ENCODE peak calls at places on chromosomes 12 and 14, in eight cellular contexts. W, X, S, J, N, H, A and Y are unnamed samples.

GRCh38 chr12:19938031-19938430 is 430.3 kb upstream of the PDE3A start:
- DNase-seq in A (no peak), W (no peak), J (no peak), N (no peak), S (peak; percentile 46), X (no peak), H (no peak), Y (no peak)

GRCh38 chr14:50961606-50962259 is 17.4 kb upstream of the PYGL start:
- DNase-seq in W (no peak), A (no peak), H (no peak), J (no peak), X (no peak), N (no peak), S (peak; percentile 97), Y (peak; percentile 35)

GRCh38 chr12:94289551-94290312 is 141.4 kb downstream of the PLXNC1 start:
- DNase-seq in S (peak; percentile 42), W (no peak), H (peak; percentile 33), A (no peak), J (peak; percentile 35), N (no peak), X (no peak), Y (peak; percentile 26)

GRCh38 chr12:81530352-81530751 is 228.8 kb downstream of the PPFIA2 start:
- DNase-seq in N (no peak), X (no peak), H (no peak), S (no peak), J (no peak), W (no peak), A (no peak), Y (no peak)

GRCh38 chr12:22018860-22019259 is 27.2 kb upstream of the CMAS start:
- DNase-seq in J (no peak), N (no peak), W (no peak), H (no peak), X (no peak), A (no peak), S (peak; percentile 28), Y (no peak)

GRCh38 chr14:101113835-101114725 is 210.6 kb upstream of the RTL1 start:
- DNase-seq in A (no peak), H (no peak), X (no peak), N (no peak), J (no peak), W (peak; percentile 4), S (no peak), Y (no peak)

GRCh38 chr14:105021656-105022275 is 883 bp upstream of the CDCA4 start:
- DNase-seq in A (peak; percentile 57), H (peak; percentile 37), N (no peak), S (no peak), J (no peak), W (peak; percentile 51), X (peak; percentile 64), Y (no peak)

GRCh38 chr12:11823593-11823992 is 174.1 kb downstream of the ETV6 start:
- DNase-seq in N (no peak), W (no peak), X (no peak), J (no peak), A (no peak), H (no peak), S (no peak), Y (no peak)

GRCh38 chr14:40280652-40281051 is 848.4 kb upstream of the FBXO33 start:
- DNase-seq in N (no peak), H (no peak), S (no peak), W (no peak), J (no peak), X (no peak), A (no peak), Y (no peak)

GRCh38 chr12:85441740-85442139 is 161.7 kb downstream of the ALX1 start:
- DNase-seq in J (no peak), X (no peak), A (peak; percentile 16), W (no peak), N (no peak), S (peak; percentile 52), H (no peak), Y (no peak)

GRCh38 chr14:65179918-65180724 is 77.8 kb upstream of the MAX start:
- DNase-seq in A (peak; percentile 38), X (peak; percentile 42), W (peak; percentile 61), N (peak; percentile 28), H (peak; percentile 42), S (peak; percentile 46), J (no peak), Y (peak; percentile 63)

GRCh38 chr12:50354908-50355307 is 41.5 kb downstream of the FAM186A start:
- DNase-seq in J (no peak), X (no peak), N (no peak), A (no peak), W (no peak), S (no peak), H (no peak), Y (no peak)

DNA sequence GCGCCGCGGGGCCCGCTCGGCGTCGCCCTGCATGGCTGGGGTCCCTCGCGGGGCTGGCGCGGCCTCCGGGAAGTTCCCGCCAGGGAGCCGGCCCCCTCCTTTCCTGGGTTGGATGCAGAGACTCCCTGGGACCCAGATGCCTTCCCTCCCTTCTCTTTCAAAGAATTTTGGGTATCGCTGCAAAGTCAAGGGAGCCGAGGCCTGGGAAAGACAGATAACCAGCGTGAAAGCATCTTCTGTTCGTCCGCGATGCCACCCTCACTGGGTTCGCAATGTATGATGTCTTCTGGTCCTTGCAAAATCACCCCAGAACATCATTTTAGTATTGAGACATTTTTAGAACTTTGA is 436 bp downstream of the IRAK3 start:
- DNase-seq in J (no peak), X (no peak), H (no peak), W (no peak), N (peak; percentile 9), A (no peak), S (no peak), Y (no peak)
- TF ChIP-seq POLR2A in J (no peak), X (no peak), H (no peak), W (no peak), N (no peak), A (no peak), S (no peak), Y (no peak)

DNA sequence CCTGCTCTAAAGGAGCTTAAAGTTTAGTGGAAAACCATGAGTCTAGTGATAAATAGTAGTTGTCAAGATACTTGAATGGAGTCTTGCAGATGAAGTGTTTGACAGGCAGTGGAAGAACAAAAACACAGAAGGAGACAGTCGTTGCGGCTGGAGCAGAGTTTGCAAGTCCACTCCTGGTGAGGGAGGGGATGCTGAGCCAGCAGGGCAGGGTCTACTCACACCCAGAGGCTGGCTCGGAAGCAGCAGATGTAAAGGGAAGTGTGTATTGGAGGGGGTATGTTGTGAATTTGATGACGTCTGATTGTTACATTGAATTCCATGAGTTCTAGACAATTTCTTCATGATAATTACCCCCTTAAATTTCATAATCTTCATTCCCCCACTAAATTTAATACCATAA is 61.3 kb downstream of the TRAF3 start:
- DNase-seq in H (no peak), W (no peak), X (no peak), A (no peak), N (no peak), J (no peak), S (no peak), Y (no peak)
- TF ChIP-seq POLR2A in H (no peak), W (no peak), X (no peak), A (no peak), N (no peak), J (no peak), S (no peak), Y (no peak)

DNA sequence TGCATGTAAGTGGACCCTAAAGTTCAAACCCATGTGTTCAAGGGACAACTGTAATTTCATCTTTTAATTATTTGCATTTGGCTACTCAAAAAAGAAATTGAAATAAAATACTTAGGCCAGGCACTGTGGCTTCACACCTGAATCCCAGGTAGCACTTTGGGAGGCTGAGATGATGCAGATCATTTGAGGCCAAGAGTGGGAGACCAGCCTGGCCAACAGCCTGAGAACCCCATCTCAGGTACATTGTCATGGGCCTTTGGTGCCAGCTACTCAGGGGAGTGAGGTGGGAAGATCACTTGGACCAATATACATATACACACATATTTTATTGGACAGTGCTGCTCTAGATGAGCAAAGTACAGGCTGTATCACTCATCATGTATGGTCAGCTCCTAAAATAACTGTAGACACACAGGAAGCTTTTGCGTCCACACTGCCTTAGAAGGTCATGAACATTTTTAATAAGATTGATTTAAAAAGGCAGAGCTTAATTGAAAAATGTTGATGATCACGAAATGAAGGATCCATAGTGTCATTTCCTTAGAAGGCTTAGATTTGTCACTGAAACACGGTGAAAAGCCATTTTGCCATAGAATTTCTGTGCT is 2.5 kb upstream of the ZCCHC8 start:
- DNase-seq in S (no peak), W (no peak), X (no peak), N (no peak), H (no peak), A (no peak), J (no peak), Y (no peak)
- TF ChIP-seq POLR2A in S (no peak), W (no peak), X (no peak), N (no peak), H (no peak), A (no peak), J (no peak), Y (no peak)

GRCh38 chr14:22558221-22558913 is 30.7 kb downstream of the DAD1 start:
- DNase-seq in W (peak; percentile 63), X (no peak), J (no peak), S (no peak), A (no peak), H (no peak), N (no peak), Y (no peak)

GRCh38 chr14:22556021-22556989 is 32.7 kb downstream of the DAD1 start:
- DNase-seq in N (peak; percentile 48), A (no peak), H (peak; percentile 45), S (peak; percentile 52), X (peak; percentile 88), J (peak; percentile 40), W (peak; percentile 99), Y (peak; percentile 29)

GRCh38 chr14:22555573-22556011 is 33.4 kb downstream of the DAD1 start:
- DNase-seq in X (no peak), A (no peak), W (no peak), J (no peak), S (no peak), N (no peak), H (no peak), Y (no peak)

GRCh38 chr14:22557846-22558220 is 31.2 kb downstream of the DAD1 start:
- DNase-seq in A (no peak), H (no peak), X (no peak), S (no peak), W (peak; percentile 12), J (no peak), N (no peak), Y (no peak)

GRCh38 chr14:22556990-22557623 is 31.9 kb downstream of the DAD1 start:
- DNase-seq in W (peak; percentile 84), N (peak; percentile 82), H (peak; percentile 84), J (peak; percentile 79), S (peak; percentile 71), X (peak; percentile 89), A (peak; percentile 48), Y (peak; percentile 63)
- TF ChIP-seq POLR2A in W (no peak), N (no peak), H (no peak), J (no peak), S (no peak), X (no peak), A (no peak), Y (no peak)

DNA sequence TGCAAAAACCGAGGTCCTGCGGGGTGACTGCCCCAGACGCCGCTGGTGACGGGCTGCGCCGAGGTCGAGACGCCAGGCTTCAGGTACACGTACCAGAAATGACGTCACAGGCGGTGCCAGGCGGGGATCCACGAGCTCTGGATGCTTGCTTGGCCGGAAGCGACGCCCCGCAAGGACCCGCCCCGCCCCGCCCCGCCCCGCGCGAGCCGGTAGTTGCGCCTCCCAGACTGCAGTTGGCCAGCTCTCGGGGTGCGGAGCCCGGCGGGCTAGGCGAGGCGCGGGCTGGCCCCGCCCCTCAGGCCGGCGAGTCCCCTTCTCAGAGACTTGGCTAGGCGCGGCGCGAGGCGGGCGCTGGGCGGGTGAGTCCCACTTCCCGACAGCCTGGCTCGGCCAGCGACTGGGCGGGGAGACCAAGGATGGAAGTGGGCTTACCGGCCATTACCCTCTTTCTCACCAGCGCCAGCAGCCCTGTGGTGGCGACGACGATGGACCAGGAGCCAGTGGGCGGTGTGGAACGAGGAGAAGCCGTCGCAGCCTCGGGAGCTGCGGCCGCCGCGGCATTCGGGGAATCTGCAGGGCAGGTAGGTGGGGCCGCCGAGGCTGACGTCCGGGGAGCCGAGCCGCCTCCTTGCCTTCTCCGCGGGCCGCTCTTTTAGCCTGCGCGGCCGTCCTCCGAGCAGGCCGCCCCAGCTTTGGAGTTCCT is at the start of gene FAM177A1:
- DNase-seq in H (peak; percentile 98), W (peak; percentile 99), N (peak; percentile 97), J (peak; percentile 95), X (peak; percentile 100), A (peak; percentile 92), S (peak; percentile 98), Y (peak; percentile 97)
- TF ChIP-seq POLR2A in H (peak; percentile 82), W (peak; percentile 97), N (peak; percentile 74), J (peak; percentile 80), X (peak; percentile 99), A (peak; percentile 88), S (peak; percentile 61), Y (peak; percentile 89)